ENCODE peak calls at places on chromosomes 3 and 15, in seven cellular contexts. V, Z, Q, R, P, D and M are unnamed samples.

GRCh38 chr3:176840604-176841287 is 356.5 kb downstream of the TBL1XR1 start:
- DNase-seq in V (no peak), Z (no peak), Q (no peak), R (no peak), P (no peak), D (no peak), M (no peak)

GRCh38 chr3:64167346-64167745 is 57.9 kb downstream of the PRICKLE2 start:
- DNase-seq in V (no peak), Z (no peak), Q (no peak), R (no peak), P (no peak), D (no peak), M (no peak)

GRCh38 chr15:43406808-43407207 is 35.9 kb downstream of the TUBGCP4 start:
- DNase-seq in V (no peak), Z (no peak), Q (no peak), R (no peak), P (no peak), D (no peak), M (no peak)

GRCh38 chr3:125062904-125063618 is 7.3 kb upstream of the HEG1 start:
- DNase-seq in V (peak; percentile 36), Z (peak; percentile 99), Q (peak; percentile 39), R (peak; percentile 92), P (no peak), D (peak; percentile 97), M (no peak)

GRCh38 chr3:21893250-21893649 is 142.2 kb upstream of the ZNF385D start:
- DNase-seq in V (no peak), Z (peak; percentile 31), Q (no peak), R (peak; percentile 17), P (no peak), D (peak; percentile 36), M (no peak)

GRCh38 chr3:29642393-29643033 is 361.6 kb downstream of the RBMS3 start:
- DNase-seq in V (peak; percentile 57), Z (peak; percentile 64), Q (no peak), R (peak; percentile 20), P (no peak), D (peak; percentile 62), M (no peak)

GRCh38 chr15:65916664-65917406 is 47.5 kb downstream of the RAB11A start:
- DNase-seq in V (peak; percentile 68), Z (peak; percentile 79), Q (peak; percentile 77), R (no peak), P (peak; percentile 31), D (peak; percentile 74), M (no peak)

GRCh38 chr15:49297584-49297983 is 125.5 kb upstream of the FGF7 start:
- DNase-seq in V (no peak), Z (no peak), Q (no peak), R (no peak), P (no peak), D (no peak), M (no peak)

GRCh38 chr3:46926447-46926846 is 48.9 kb downstream of the PTH1R start:
- DNase-seq in V (no peak), Z (no peak), Q (peak; percentile 2), R (no peak), P (no peak), D (no peak), M (no peak)

GRCh38 chr15:50774450-50774849 is 8.9 kb upstream of the SPPL2A start:
- DNase-seq in V (no peak), Z (no peak), Q (no peak), R (no peak), P (no peak), D (no peak), M (no peak)

GRCh38 chr3:81419196-81419595 is 342.2 kb downstream of the GBE1 start:
- DNase-seq in V (no peak), Z (peak; percentile 49), Q (no peak), R (no peak), P (no peak), D (peak; percentile 59), M (no peak)
- TF ChIP-seq CTCF in V (peak; percentile 58), Z (peak; percentile 54), Q (no peak), R (peak; percentile 54), P (peak; percentile 48), D (peak; percentile 59), M (no peak)

GRCh38 chr3:23079976-23080375 is 123.2 kb upstream of the UBE2E2 start:
- DNase-seq in V (no peak), Z (peak; percentile 30), Q (no peak), R (no peak), P (no peak), D (peak; percentile 15), M (no peak)
- H3K4me3 ChIP-seq in V (no peak overlapping the region), Z (no peak overlapping the region), Q (no peak overlapping the region), R (no peak overlapping the region), P (peak overlapping the region; percentile 16), D (no peak overlapping the region), M (no peak overlapping the region)

DNA sequence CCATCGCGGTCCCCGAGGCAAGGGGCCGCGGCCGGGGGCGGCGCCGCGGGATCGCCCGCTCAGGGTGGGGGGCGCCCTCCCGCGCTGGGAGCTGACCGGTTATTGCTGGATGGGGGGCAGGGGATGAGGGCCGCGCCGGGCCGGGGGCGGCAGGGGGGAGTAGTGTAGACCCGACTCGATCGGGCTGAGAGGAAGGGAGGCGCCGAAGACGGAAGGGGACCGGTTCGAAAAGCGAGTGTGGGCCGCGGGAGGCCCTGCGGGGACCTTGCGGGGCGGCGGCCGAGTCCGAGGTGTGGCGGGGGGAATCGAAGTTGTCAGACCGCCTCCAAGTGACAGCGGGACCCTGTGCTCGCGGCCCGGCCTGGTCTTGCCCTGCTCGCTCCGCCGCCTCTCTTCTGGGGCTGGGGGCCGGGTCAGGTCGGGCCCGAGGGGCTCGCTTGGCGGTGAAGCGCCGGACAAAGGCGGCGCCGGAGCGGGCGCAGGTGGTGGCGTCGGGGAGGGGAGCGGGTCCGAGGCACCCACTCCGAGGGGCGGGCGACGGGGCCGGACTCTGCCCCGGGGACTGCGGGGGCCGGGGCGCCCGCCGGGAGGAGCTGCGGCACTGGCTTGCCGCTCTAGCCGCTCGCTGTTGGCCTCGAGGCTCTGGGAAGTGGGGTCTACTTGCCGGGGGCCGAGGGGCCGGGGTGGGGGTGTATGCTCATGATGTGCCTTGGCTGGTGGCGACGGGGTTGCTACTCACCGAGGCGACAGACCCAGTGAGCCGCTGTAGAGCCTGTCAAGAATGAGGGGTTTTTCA is 1.2 kb downstream of the BAHD1 start:
- DNase-seq in V (no peak), Z (no peak), Q (peak; percentile 39), R (no peak), P (no peak), D (no peak), M (no peak)
- TF ChIP-seq CTCF in V (no peak), Z (no peak), Q (no peak), R (peak; percentile 8), P (no peak), D (no peak), M (no peak)

DNA sequence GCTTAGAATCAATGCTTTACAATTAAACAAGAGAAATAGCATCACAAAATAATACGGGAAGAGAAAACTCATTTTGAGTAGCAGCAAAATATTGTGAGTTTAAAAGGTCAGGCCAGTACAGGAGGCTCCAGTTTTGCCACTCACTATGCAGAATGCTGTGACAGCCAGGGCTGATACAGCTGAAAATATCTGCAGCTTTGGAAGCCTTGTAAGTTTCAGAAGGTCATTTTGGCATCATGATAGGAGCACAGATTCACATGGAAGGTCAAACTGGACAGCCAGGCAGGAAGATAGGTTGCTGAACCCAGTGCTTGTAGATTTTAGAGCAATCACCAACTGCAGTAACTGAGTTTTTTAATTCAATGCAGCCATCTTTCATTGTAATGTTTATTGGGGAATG is 14.1 kb downstream of the MBNL1 start:
- DNase-seq in V (peak; percentile 26), Z (no peak), Q (no peak), R (no peak), P (no peak), D (no peak), M (no peak)
- H3K4me3 ChIP-seq in V (no peak overlapping the region), Z (no peak overlapping the region), Q (no peak overlapping the region), R (no peak overlapping the region), P (no peak overlapping the region), D (no peak overlapping the region), M (no peak overlapping the region)

DNA sequence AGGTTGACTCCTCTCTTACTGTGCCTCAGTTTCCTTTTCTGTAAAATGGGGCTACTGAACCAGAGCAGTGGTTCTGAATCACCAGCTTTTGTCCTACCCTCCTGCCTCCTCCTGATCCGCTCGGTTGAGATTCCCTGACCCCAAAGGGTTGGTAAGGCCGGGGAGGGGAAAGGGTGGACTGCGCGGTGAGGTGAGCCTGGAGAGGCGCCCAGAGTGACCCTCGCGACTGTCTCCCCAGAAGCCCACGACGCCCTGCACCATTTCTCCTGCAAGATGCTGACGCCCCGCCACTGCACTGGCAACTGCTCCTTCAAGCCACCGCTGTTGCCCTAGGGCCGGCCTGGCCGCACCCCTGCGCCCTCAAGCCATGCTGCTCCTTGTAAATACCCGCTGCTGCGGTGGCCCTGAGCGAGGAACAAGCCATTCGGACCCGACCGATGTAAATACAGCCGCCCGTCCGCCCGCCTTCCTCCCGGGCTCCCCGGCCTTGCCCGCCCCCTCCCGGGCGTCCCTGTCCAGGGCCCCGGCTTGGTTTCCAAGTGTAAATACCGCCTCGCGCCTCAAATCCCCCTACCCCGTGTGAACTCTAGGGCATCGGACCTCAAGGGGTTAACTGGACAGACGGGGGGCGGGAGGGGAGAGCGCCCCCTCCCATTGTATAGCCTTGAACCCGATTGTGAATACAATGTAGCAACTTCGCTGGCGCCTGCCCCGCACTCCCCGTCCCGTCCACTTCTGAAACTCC is 6.2 kb downstream of the RNU6-1 start:
- DNase-seq in V (peak; percentile 47), Z (peak; percentile 47), Q (peak; percentile 52), R (no peak), P (no peak), D (peak; percentile 34), M (no peak)
- TF ChIP-seq CTCF in V (peak; percentile 49), Z (peak; percentile 49), Q (peak; percentile 21), R (peak; percentile 67), P (no peak), D (peak; percentile 41), M (peak; percentile 58)

GRCh38 chr3:150342951-150343468 is 65.1 kb upstream of the TSC22D2 start:
- DNase-seq in V (no peak), Z (no peak), Q (no peak), R (no peak), P (no peak), D (no peak), M (no peak)
- H3K4me3 ChIP-seq in V (no peak overlapping the region), Z (no peak overlapping the region), Q (no peak overlapping the region), R (no peak overlapping the region), P (no peak overlapping the region), D (no peak overlapping the region), M (no peak overlapping the region)